ENCODE peak calls at places on chromosomes 5 and 9, in six cellular contexts. R is GM12878, L is HCT116, P is HepG2, S is K562, J is H1. D is an unnamed sample.

GRCh38 chr5:133824661-133825254 is 143.7 kb downstream of the C5orf15 start:
- DNase-seq in J (no peak), R (peak), L (no peak), P (no peak), S (no peak), D (no peak)

GRCh38 chr5:86112249-86112648 is 505.5 kb upstream of the COX7C start:
- DNase-seq in P (no peak), S (no peak), J (no peak), R (no peak), L (no peak), D (no peak)

GRCh38 chr9:14560194-14560593 is 133.0 kb downstream of the ZDHHC21 start:
- DNase-seq in R (peak), L (no peak), S (no peak), P (no peak), J (no peak), D (no peak)

GRCh38 chr5:156498226-156498965 is 171.4 kb downstream of the SGCD start:
- DNase-seq in S (no peak), L (no peak), J (no peak), R (no peak), P (no peak), D (no peak)

GRCh38 chr5:132774406-132774805 is 2.6 kb downstream of the SEPTIN8 start:
- DNase-seq in J (no peak), R (no peak), S (no peak), L (no peak), P (no peak), D (no peak)

GRCh38 chr5:97600486-97600885 is 417.4 kb upstream of the RIOK2 start:
- DNase-seq in J (no peak), R (no peak), P (no peak), S (no peak), L (no peak), D (no peak)

GRCh38 chr5:31990701-31991110 is 183.4 kb downstream of the GOLPH3 start:
- DNase-seq in R (no peak), J (no peak), L (no peak), P (no peak), S (no peak), D (peak)

GRCh38 chr5:158200624-158201023 is 341.7 kb upstream of the CLINT1 start:
- DNase-seq in P (no peak), S (no peak), R (no peak), L (no peak), J (no peak), D (no peak)

GRCh38 chr5:154406231-154406630 is 39.6 kb upstream of the SAP30L start:
- DNase-seq in L (peak), S (no peak), P (no peak), R (no peak), J (no peak), D (no peak)

GRCh38 chr9:15967068-15967467 is 414.2 kb downstream of the CCDC171 start:
- DNase-seq in S (no peak), L (no peak), P (no peak), J (no peak), R (no peak), D (no peak)

GRCh38 chr9:33794560-33794959 is 801 bp upstream of the PRSS3 start:
- DNase-seq in P (no peak), L (no peak), S (no peak), J (no peak), R (no peak), D (no peak)

GRCh38 chr9:81559197-81559596 is 130.2 kb downstream of the TLE1 start:
- DNase-seq in R (no peak), P (no peak), J (no peak), L (no peak), S (no peak), D (no peak)

GRCh38 chr9:131818089-131818488 is 78.2 kb upstream of the RAPGEF1 start:
- DNase-seq in R (no peak), P (no peak), J (no peak), L (no peak), S (no peak), D (no peak)

GRCh38 chr9:34177906-34178697 is 741 bp upstream of the UBAP1 start:
- DNase-seq in L (no peak), S (no peak), R (no peak), P (no peak), J (no peak), D (no peak)

GRCh38 chr9:121735065-121735791 is 83.8 kb downstream of the DAB2IP start:
- DNase-seq in P (peak), S (peak), J (peak), R (no peak), L (no peak), D (peak)

GRCh38 chr9:12426198-12426864 is 266.9 kb upstream of the TYRP1 start:
- DNase-seq in J (no peak), S (no peak), P (no peak), R (no peak), L (no peak), D (peak)

GRCh38 chr5:52811067-52811749 is 23.5 kb downstream of the ITGA1 start:
- DNase-seq in P (no peak), J (no peak), L (no peak), S (no peak), R (no peak), D (no peak)

GRCh38 chr9:34992376-34992951 is 2.9 kb downstream of the DNAJB5 start:
- DNase-seq in R (no peak), P (peak), J (no peak), S (peak), L (peak), D (no peak)

GRCh38 chr9:124257070-124257864 is 482 bp upstream of the NEK6 start:
- DNase-seq in R (no peak), J (no peak), P (no peak), S (no peak), L (no peak), D (no peak)

GRCh38 chr5:5018560-5018935 is 121.6 kb upstream of the ADAMTS16 start:
- DNase-seq in R (no peak), P (no peak), L (no peak), S (no peak), J (no peak), D (no peak)

GRCh38 chr9:96566401-96567202 is 53.0 kb downstream of the CDC14B start:
- DNase-seq in L (peak), J (peak), S (peak), P (peak), R (no peak), D (peak)

GRCh38 chr5:56328753-56329560 is 95.8 kb upstream of the ANKRD55 start:
- DNase-seq in L (no peak), P (peak), J (no peak), S (no peak), R (peak), D (peak)

GRCh38 chr5:9105851-9106250 is 440.0 kb downstream of the SEMA5A start:
- DNase-seq in R (no peak), L (no peak), P (no peak), S (no peak), J (no peak), D (no peak)

GRCh38 chr9:35755071-35755470 is 995 bp upstream of the MSMP start:
- DNase-seq in S (no peak), R (no peak), P (no peak), J (no peak), L (no peak), D (no peak)

GRCh38 chr5:1995491-1995890 is 112.8 kb upstream of the IRX4 start:
- DNase-seq in L (no peak), J (no peak), S (no peak), R (no peak), P (no peak), D (no peak)

GRCh38 chr9:134040831-134041648 is 15.8 kb downstream of the BRD3OS start:
- DNase-seq in L (no peak), P (no peak), R (no peak), J (no peak), S (no peak), D (no peak)

GRCh38 chr9:124868511-124869465 is 6.9 kb downstream of the ARPC5L start:
- DNase-seq in S (peak), R (no peak), J (no peak), L (peak), P (peak), D (peak)

GRCh38 chr5:50711280-50711679 is 44.8 kb downstream of the PARP8 start:
- DNase-seq in L (no peak), S (no peak), P (no peak), J (no peak), R (peak), D (no peak)

GRCh38 chr9:89755835-89756234 is 151.0 kb downstream of the GADD45G start:
- DNase-seq in P (no peak), R (no peak), L (no peak), S (no peak), J (no peak), D (no peak)

GRCh38 chr9:105132006-105132405 is 112.4 kb upstream of the SLC44A1 start:
- DNase-seq in P (no peak), L (no peak), R (no peak), S (no peak), J (no peak), D (no peak)

GRCh38 chr9:101119206-101119819 is 90.8 kb downstream of the PLPPR1 start:
- DNase-seq in L (peak), P (peak), J (no peak), R (no peak), S (peak), D (peak)

GRCh38 chr9:98576354-98576753 is 132.4 kb downstream of the GABBR2 start:
- DNase-seq in R (no peak), J (no peak), S (peak), L (no peak), P (no peak), D (no peak)

GRCh38 chr5:50727149-50727496 is 60.7 kb downstream of the PARP8 start:
- DNase-seq in P (no peak), L (no peak), R (no peak), J (no peak), S (no peak), D (no peak)

GRCh38 chr9:131197160-131197911 is 72.0 kb downstream of the NUP214 start:
- DNase-seq in L (no peak), R (no peak), J (no peak), P (no peak), S (peak), D (no peak)

GRCh38 chr5:33299621-33300208 is 141.1 kb upstream of the TARS1 start:
- DNase-seq in S (no peak), R (peak), L (peak), P (no peak), J (no peak), D (no peak)

GRCh38 chr9:112280904-112281303 is 52.5 kb downstream of the PTBP3 start:
- DNase-seq in J (no peak), S (no peak), R (no peak), P (no peak), L (no peak), D (no peak)

DNA sequence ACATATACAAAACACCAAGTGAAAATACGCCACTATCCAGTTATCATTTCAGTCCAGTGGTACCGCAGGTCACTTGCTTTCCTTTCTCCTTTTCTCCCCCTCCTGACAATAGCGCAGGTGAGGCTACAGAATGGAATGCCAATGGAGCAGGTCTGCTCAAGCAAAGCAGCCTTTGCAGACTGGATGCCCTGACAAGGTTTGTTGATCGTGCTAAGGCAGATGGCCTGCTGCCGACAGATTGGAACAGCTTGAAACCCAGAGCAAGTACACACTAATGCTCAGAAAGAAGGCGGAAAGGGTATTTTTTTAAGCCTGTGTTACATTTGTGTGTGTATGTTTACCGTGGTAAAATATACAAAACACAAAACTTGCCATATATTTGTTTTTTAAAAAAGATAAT is 19.3 kb downstream of the SPACA9 start:
- DNase-seq in S (no peak), P (no peak), R (no peak), J (no peak), L (no peak), D (no peak)
- TF ChIP-seq ZNF274 in S (no peak), P (no peak), R (no peak), J (no peak), L (no peak), D (no peak)

DNA sequence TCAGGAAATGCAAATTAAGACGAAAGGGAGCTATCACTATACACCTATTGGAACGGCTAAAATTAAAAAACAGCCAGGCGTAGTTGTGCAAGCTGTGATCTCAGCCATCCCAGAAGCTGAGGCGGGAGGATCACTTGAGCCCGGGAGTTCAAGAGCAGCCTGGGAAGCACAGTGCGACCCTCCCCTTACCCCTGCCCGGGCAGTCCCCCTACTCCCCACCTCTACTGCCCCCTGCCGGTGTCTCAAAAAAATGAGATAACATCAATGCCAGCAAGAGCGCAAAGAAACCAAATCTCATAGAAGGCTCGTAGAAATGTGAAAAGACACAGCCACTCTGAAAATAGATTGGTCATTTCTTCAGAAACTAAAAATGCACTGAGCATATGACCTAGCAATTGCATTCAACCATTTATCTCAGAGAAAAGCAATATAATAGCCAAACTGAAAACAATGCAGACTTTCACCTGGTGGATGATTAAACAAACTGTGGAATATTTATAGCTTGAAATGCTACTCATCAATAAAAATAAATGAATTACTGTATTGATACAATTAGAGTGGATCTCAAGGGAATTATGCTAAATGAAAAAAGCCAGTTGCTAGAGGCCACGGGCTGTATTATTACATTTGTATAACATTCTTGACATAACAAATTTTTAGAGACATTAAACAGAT is 20.6 kb downstream of the OR2V2 start:
- DNase-seq in P (no peak), J (peak), L (no peak), R (no peak), S (peak), D (no peak)
- TF ChIP-seq ZNF274 in P (no peak), J (no peak), L (no peak), R (no peak), S (no peak), D (no peak)

GRCh38 chr5:68304421-68305052 is 89.0 kb downstream of the PIK3R1 start:
- DNase-seq in J (no peak), L (no peak), S (no peak), P (no peak), R (no peak), D (no peak)
- TF ChIP-seq ZNF274 in J (no peak), L (no peak), S (no peak), P (no peak), R (no peak), D (no peak)

GRCh38 chr5:14906628-14907027 is 35.0 kb upstream of the ANKH start:
- DNase-seq in S (no peak), R (no peak), P (no peak), L (no peak), J (no peak), D (no peak)

GRCh38 chr5:14912206-14912605 is 40.6 kb upstream of the ANKH start:
- DNase-seq in L (no peak), S (no peak), R (no peak), P (no peak), J (no peak), D (no peak)

GRCh38 chr5:14909369-14909768 is 37.8 kb upstream of the ANKH start:
- DNase-seq in R (no peak), J (no peak), L (no peak), P (no peak), S (no peak), D (no peak)

GRCh38 chr5:14913141-14913540 is 41.6 kb upstream of the ANKH start:
- DNase-seq in S (no peak), J (no peak), P (no peak), L (no peak), R (no peak), D (no peak)

GRCh38 chr5:14908195-14908594 is 36.6 kb upstream of the ANKH start:
- DNase-seq in P (no peak), J (no peak), S (no peak), L (no peak), R (no peak), D (no peak)
- TF ChIP-seq ZNF274 in P (no peak), J (no peak), S (no peak), L (no peak), R (no peak), D (no peak)

GRCh38 chr5:125913200-125913599 is 510.0 kb upstream of the GRAMD2B start:
- DNase-seq in S (no peak), J (no peak), L (no peak), P (no peak), R (no peak), D (no peak)

GRCh38 chr5:125912028-125912427 is 511.2 kb upstream of the GRAMD2B start:
- DNase-seq in J (no peak), S (no peak), L (no peak), P (no peak), R (no peak), D (no peak)

GRCh38 chr5:125914471-125914870 is 508.7 kb upstream of the GRAMD2B start:
- DNase-seq in P (no peak), J (no peak), L (no peak), S (no peak), R (no peak), D (no peak)
- TF ChIP-seq ZNF274 in P (no peak), J (no peak), L (no peak), S (no peak), R (no peak), D (no peak)